ENCODE peak calls at places on chromosomes 16 and 17, in eight cellular contexts. Y, Q, P, D, H, J, I and N are unnamed samples.

GRCh38 chr16:30619207-30619606 is 9.0 kb upstream of the ZNF689 start:
- DNase-seq in Y (no peak), Q (no peak), P (no peak), D (peak), H (no peak), J (no peak), I (no peak), N (peak)

GRCh38 chr17:77566151-77566550 is 392.4 kb upstream of the TNRC6C start:
- DNase-seq in Y (no peak), Q (no peak), P (no peak), D (no peak), H (no peak), J (no peak), I (no peak), N (no peak)

GRCh38 chr16:59478806-59479205 is 744.7 kb upstream of the GOT2 start:
- DNase-seq in Y (no peak), Q (peak), P (no peak), D (peak), H (no peak), J (no peak), I (no peak), N (peak)

GRCh38 chr17:70181376-70181775 is 12.0 kb downstream of the KCNJ2 start:
- DNase-seq in Y (no peak), Q (no peak), P (no peak), D (no peak), H (no peak), J (no peak), I (no peak), N (no peak)

GRCh38 chr17:59756236-59756818 is 48.9 kb downstream of the VMP1 start:
- DNase-seq in Y (no peak), Q (no peak), P (peak), D (peak), H (no peak), J (peak), I (no peak), N (peak)

GRCh38 chr16:75497558-75497957 is 2.3 kb upstream of the CHST6 start:
- DNase-seq in Y (no peak), Q (no peak), P (no peak), D (no peak), H (no peak), J (no peak), I (no peak), N (no peak)

GRCh38 chr16:19997734-19998133 is 76.0 kb downstream of the GPR139 start:
- DNase-seq in Y (no peak), Q (no peak), P (no peak), D (no peak), H (no peak), J (no peak), I (no peak), N (no peak)

GRCh38 chr16:84117482-84117843 is 721 bp upstream of the MBTPS1 start:
- DNase-seq in Y (no peak), Q (peak), P (no peak), D (no peak), H (no peak), J (no peak), I (no peak), N (no peak)

GRCh38 chr16:13510425-13511151 is 409.4 kb upstream of the ERCC4 start:
- DNase-seq in Y (no peak), Q (no peak), P (no peak), D (no peak), H (no peak), J (no peak), I (no peak), N (no peak)

GRCh38 chr17:77438241-77439204 is 297.8 kb downstream of the SEC14L1 start:
- DNase-seq in Y (no peak), Q (no peak), P (no peak), D (no peak), H (no peak), J (no peak), I (no peak), N (no peak)

GRCh38 chr16:3019594-3020246 is 448 bp upstream of the TNFRSF12A start:
- DNase-seq in Y (no peak), Q (no peak), P (no peak), D (no peak), H (no peak), J (no peak), I (no peak), N (no peak)

GRCh38 chr16:20774703-20775362 is 11.0 kb downstream of the ACSM3 start:
- DNase-seq in Y (peak), Q (peak), P (no peak), D (peak), H (peak), J (peak), I (peak), N (peak)

GRCh38 chr17:10046786-10047609 is 141.9 kb upstream of the RCVRN start:
- DNase-seq in Y (no peak), Q (no peak), P (no peak), D (no peak), H (no peak), J (no peak), I (no peak), N (no peak)

GRCh38 chr17:74860229-74860998 is 729 bp upstream of the GRIN2C start:
- DNase-seq in Y (no peak), Q (no peak), P (no peak), D (peak), H (no peak), J (no peak), I (no peak), N (no peak)

GRCh38 chr16:28531777-28532744 is 6.7 kb downstream of the NUPR1 start:
- DNase-seq in Y (no peak), Q (peak), P (no peak), D (peak), H (no peak), J (no peak), I (peak), N (no peak)

GRCh38 chr16:8905168-8905762 is 23.1 kb downstream of the LITAFD start:
- DNase-seq in Y (peak), Q (no peak), P (no peak), D (peak), H (no peak), J (no peak), I (no peak), N (peak)

GRCh38 chr16:27951752-27952151 is 111.8 kb downstream of the GSG1L start:
- DNase-seq in Y (no peak), Q (peak), P (peak), D (no peak), H (no peak), J (no peak), I (no peak), N (peak)

GRCh38 chr17:7836596-7837374 is 2.8 kb downstream of the KDM6B start:
- DNase-seq in Y (peak), Q (peak), P (no peak), D (peak), H (peak), J (peak), I (peak), N (peak)

GRCh38 chr16:54136276-54136625 is 150.3 kb downstream of the IRX3 start:
- DNase-seq in Y (no peak), Q (no peak), P (no peak), D (peak), H (no peak), J (no peak), I (no peak), N (peak)

GRCh38 chr17:44097110-44097810 is 26.2 kb downstream of the HDAC5 start:
- DNase-seq in Y (no peak), Q (peak), P (no peak), D (peak), H (no peak), J (peak), I (no peak), N (peak)

GRCh38 chr16:2151188-2152091 is 3.0 kb downstream of the RAB26 start:
- DNase-seq in Y (no peak), Q (no peak), P (no peak), D (peak), H (no peak), J (no peak), I (no peak), N (peak)

GRCh38 chr17:82384730-82385429 is 13.3 kb downstream of the UTS2R start:
- DNase-seq in Y (no peak), Q (peak), P (no peak), D (peak), H (no peak), J (no peak), I (peak), N (no peak)

GRCh38 chr17:28745052-28745776 is 1.4 kb downstream of the TRAF4 start:
- DNase-seq in Y (no peak), Q (peak), P (no peak), D (peak), H (peak), J (no peak), I (no peak), N (peak)

GRCh38 chr17:2189231-2189630 is 114.4 kb downstream of the SMG6 start:
- DNase-seq in Y (no peak), Q (no peak), P (no peak), D (peak), H (no peak), J (no peak), I (no peak), N (peak)

GRCh38 chr16:3857189-3858013 is 23.1 kb downstream of the CREBBP start:
- DNase-seq in Y (peak), Q (peak), P (no peak), D (peak), H (no peak), J (no peak), I (peak), N (peak)

GRCh38 chr16:19499006-19499405 is 22.9 kb downstream of the GDE1 start:
- DNase-seq in Y (no peak), Q (no peak), P (no peak), D (no peak), H (no peak), J (no peak), I (no peak), N (no peak)

GRCh38 chr16:60478810-60479209 is 1557.4 kb downstream of the CDH8 start:
- DNase-seq in Y (no peak), Q (no peak), P (no peak), D (no peak), H (no peak), J (no peak), I (no peak), N (no peak)

GRCh38 chr16:58670946-58671583 is 13.5 kb downstream of the SLC38A7 start:
- DNase-seq in Y (no peak), Q (no peak), P (no peak), D (no peak), H (no peak), J (no peak), I (no peak), N (no peak)

GRCh38 chr16:67537636-67538591 is 9.3 kb downstream of the RIPOR1 start:
- DNase-seq in Y (no peak), Q (peak), P (no peak), D (peak), H (no peak), J (no peak), I (no peak), N (no peak)

GRCh38 chr16:25855063-25855462 is 163.3 kb downstream of the HS3ST4 start:
- DNase-seq in Y (no peak), Q (no peak), P (no peak), D (no peak), H (no peak), J (no peak), I (no peak), N (no peak)

GRCh38 chr16:64478258-64478906 is 643.5 kb downstream of the CDH11 start:
- DNase-seq in Y (no peak), Q (peak), P (no peak), D (peak), H (no peak), J (peak), I (no peak), N (peak)

GRCh38 chr17:70523407-70523806 is 354.1 kb downstream of the KCNJ2 start:
- DNase-seq in Y (no peak), Q (no peak), P (no peak), D (no peak), H (no peak), J (no peak), I (no peak), N (no peak)

GRCh38 chr17:83180996-83181481 is 101.6 kb downstream of the METRNL start:
- DNase-seq in Y (no peak), Q (no peak), P (no peak), D (no peak), H (no peak), J (no peak), I (no peak), N (no peak)

GRCh38 chr17:13154403-13154802 is 136.6 kb upstream of the ELAC2 start:
- DNase-seq in Y (no peak), Q (no peak), P (peak), D (no peak), H (no peak), J (no peak), I (no peak), N (no peak)

GRCh38 chr17:60107526-60108257 is 29.0 kb upstream of the HEATR6 start:
- DNase-seq in Y (no peak), Q (no peak), P (no peak), D (peak), H (no peak), J (no peak), I (no peak), N (peak)

GRCh38 chr16:66503030-66503429 is 46.9 kb downstream of the TK2 start:
- DNase-seq in Y (no peak), Q (no peak), P (no peak), D (peak), H (no peak), J (no peak), I (peak), N (no peak)

GRCh38 chr16:22670551-22670970 is 143.4 kb upstream of the HS3ST2 start:
- DNase-seq in Y (no peak), Q (peak), P (no peak), D (no peak), H (no peak), J (no peak), I (no peak), N (peak)

GRCh38 chr16:84953051-84953746 is 58.1 kb downstream of the ZDHHC7 start:
- DNase-seq in Y (no peak), Q (no peak), P (no peak), D (no peak), H (no peak), J (no peak), I (no peak), N (no peak)

GRCh38 chr17:50027639-50028206 is 28.2 kb upstream of the ITGA3 start:
- DNase-seq in Y (peak), Q (peak), P (peak), D (peak), H (no peak), J (peak), I (peak), N (peak)

GRCh38 chr16:15464401-15465186 is 30.2 kb downstream of the BMERB1 start:
- DNase-seq in Y (no peak), Q (no peak), P (no peak), D (no peak), H (no peak), J (no peak), I (no peak), N (no peak)